ENCODE peak calls at places on chromosomes 7 and 10, in nine cellular contexts. H is activated T-cell treated with anti-CD3 and anti-CD28 coated beads for 24 hours; A is renal cortical epithelial cell; Y is occipital lobe; D is COR-L47; N is B cell; T is A172; V is effector CD4-positive, alpha-beta T cell; Z is stimulated activated naive CD8-positive, alpha-beta T cell treated with anti-CD3 and anti-CD28 coated beads, Interleukin-15, Interleukin-2, amounts not matched to agents 100 U/mL and 50 U/mL, for 24 hours. P is an unnamed sample.
A peak's percentile ranks its signal among the peaks of the same experiment; 100 is the strongest.

GRCh38 chr7:801940-802364 is 30.3 kb upstream of the SUN1 start:
- DNase-seq in H (no peak), A (peak; percentile 56), Y (no peak), D (peak; percentile 59), N (no peak), T (no peak), V (no peak), Z (no peak), P (no peak)

GRCh38 chr10:124570646-124571045 is 109.0 kb downstream of the LHPP start:
- DNase-seq in H (no peak), A (no peak), Y (no peak), D (no peak), N (peak; percentile 3), T (no peak), V (no peak), Z (no peak), P (no peak)

GRCh38 chr7:36198854-36199266 is 45.8 kb downstream of the EEPD1 start:
- DNase-seq in H (no peak), A (peak; percentile 15), Y (no peak), D (no peak), N (no peak), T (peak; percentile 46), V (no peak), Z (no peak), P (peak; percentile 32)

GRCh38 chr7:140009735-140010134 is 53.0 kb downstream of the PARP12 start:
- DNase-seq in H (no peak), A (no peak), Y (no peak), D (no peak), N (no peak), T (no peak), V (no peak), Z (no peak), P (no peak)

GRCh38 chr7:84614821-84615506 is 420.4 kb upstream of the SEMA3A start:
- DNase-seq in H (no peak), A (peak; percentile 31), Y (no peak), D (no peak), N (no peak), T (no peak), V (no peak), Z (no peak), P (no peak)

GRCh38 chr7:98348726-98349474 is 52.0 kb downstream of the BAIAP2L1 start:
- DNase-seq in H (no peak), A (peak; percentile 33), Y (no peak), D (no peak), N (no peak), T (no peak), V (no peak), Z (no peak), P (no peak)

GRCh38 chr10:480928-481551 is 208.4 kb downstream of the DIP2C start:
- DNase-seq in H (no peak), A (peak; percentile 9), Y (no peak), D (peak; percentile 51), N (no peak), T (no peak), V (no peak), Z (no peak), P (no peak)

GRCh38 chr7:44307301-44307900 is 18.0 kb downstream of the CAMK2B start:
- DNase-seq in H (no peak), A (peak; percentile 73), Y (no peak), D (peak; percentile 64), N (no peak), T (peak; percentile 82), V (no peak), Z (peak; percentile 39), P (peak; percentile 86)

GRCh38 chr10:23088609-23089008 is 6.8 kb upstream of the MSRB2 start:
- DNase-seq in H (no peak), A (no peak), Y (no peak), D (no peak), N (no peak), T (peak; percentile 39), V (no peak), Z (no peak), P (no peak)

GRCh38 chr7:82020076-82020475 is 250.2 kb upstream of the HGF start:
- DNase-seq in H (no peak), A (no peak), Y (no peak), D (no peak), N (no peak), T (no peak), V (no peak), Z (no peak), P (no peak)

GRCh38 chr10:112570585-112570984 is 123.6 kb downstream of the VTI1A start:
- DNase-seq in H (no peak), A (no peak), Y (no peak), D (no peak), N (no peak), T (no peak), V (no peak), Z (no peak), P (no peak)

GRCh38 chr10:35875281-35875680 is 233.2 kb upstream of the FZD8 start:
- DNase-seq in H (no peak), A (peak; percentile 61), Y (no peak), D (no peak), N (no peak), T (peak; percentile 10), V (no peak), Z (no peak), P (no peak)